ENCODE peak calls at places on chromosomes 4 and X, in five cellular contexts. One of them, this sample, is unnamed.

GRCh38 chr4:28600958-28601357 is 1740.3 kb downstream of the STIM2 start:
- DNase-seq in tibial nerve: no peak
- DNase-seq in ovary: no peak
- DNase-seq in IMR-90: no peak
- DNase-seq in suprapubic skin: no peak
- DNase-seq in this sample: no peak

GRCh38 chr4:178664636-178665035 is 1222.4 kb upstream of the AGA start:
- DNase-seq in tibial nerve: no peak
- DNase-seq in ovary: no peak
- DNase-seq in IMR-90: no peak
- DNase-seq in suprapubic skin: no peak
- DNase-seq in this sample: no peak

GRCh38 chr4:142801966-142802365 is 44.1 kb downstream of the INPP4B start:
- DNase-seq in tibial nerve: no peak
- DNase-seq in ovary: no peak
- DNase-seq in IMR-90: no peak
- DNase-seq in suprapubic skin: no peak
- DNase-seq in this sample: no peak

GRCh38 chrX:47264507-47265173 is 31.8 kb downstream of the USP11 start:
- DNase-seq in tibial nerve: no peak
- DNase-seq in ovary: no peak
- DNase-seq in IMR-90: peak; percentile 62
- DNase-seq in suprapubic skin: no peak
- DNase-seq in this sample: no peak

GRCh38 chr4:164871673-164872072 is 5.3 kb upstream of the APELA start:
- DNase-seq in tibial nerve: no peak
- DNase-seq in ovary: no peak
- DNase-seq in IMR-90: no peak
- DNase-seq in suprapubic skin: no peak
- DNase-seq in this sample: no peak

GRCh38 chr4:88008624-88009235 is 1.3 kb downstream of the PKD2 start:
- DNase-seq in tibial nerve: no peak
- DNase-seq in ovary: no peak
- DNase-seq in IMR-90: no peak
- DNase-seq in suprapubic skin: no peak
- DNase-seq in this sample: no peak

GRCh38 chrX:47579537-47579936 is 2.7 kb upstream of the TIMP1 start:
- DNase-seq in tibial nerve: no peak
- DNase-seq in ovary: no peak
- DNase-seq in IMR-90: peak; percentile 90
- DNase-seq in suprapubic skin: no peak
- DNase-seq in this sample: no peak

GRCh38 chr4:65007841-65008439 is 598.7 kb upstream of the TECRL start:
- DNase-seq in tibial nerve: no peak
- DNase-seq in ovary: no peak
- DNase-seq in IMR-90: no peak
- DNase-seq in suprapubic skin: no peak
- DNase-seq in this sample: no peak

DNA sequence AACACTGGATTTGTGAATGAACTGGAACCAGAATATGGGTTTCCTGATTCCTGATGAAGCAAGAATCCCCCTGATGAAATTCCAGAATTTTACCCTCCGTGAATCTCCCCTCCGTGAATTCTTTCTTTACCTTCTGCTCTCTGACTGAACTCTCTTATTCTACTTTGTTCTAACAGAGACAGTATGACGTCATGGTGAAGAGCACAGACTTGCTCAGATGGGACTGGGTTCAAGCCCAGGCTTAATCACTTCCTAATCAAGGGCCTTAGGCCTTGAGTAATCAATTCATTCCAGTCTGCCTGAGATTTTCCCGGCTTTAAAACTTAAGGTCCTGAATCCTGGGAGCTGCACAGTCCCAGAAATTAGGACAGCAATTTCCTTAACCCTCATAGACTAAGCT is 64.5 kb downstream of the IQCM start:
- DNase-seq in tibial nerve: no peak
- DNase-seq in ovary: no peak
- DNase-seq in IMR-90: no peak
- DNase-seq in suprapubic skin: no peak
- DNase-seq in this sample: no peak
- H3K4me1 ChIP-seq in tibial nerve: no peaks in the 10 kb centered on the region
- H3K4me1 ChIP-seq in ovary: no peaks in the 10 kb centered on the region
- H3K4me1 ChIP-seq in IMR-90: no peaks in the 10 kb centered on the region
- H3K4me1 ChIP-seq in suprapubic skin: no peaks in the 10 kb centered on the region
- H3K4me1 ChIP-seq in this sample: no peaks in the 10 kb centered on the region

GRCh38 chr4:989722-990471 is 3.1 kb downstream of the IDUA start:
- DNase-seq in tibial nerve: no peak
- DNase-seq in ovary: no peak
- DNase-seq in IMR-90: no peak
- DNase-seq in suprapubic skin: no peak
- DNase-seq in this sample: no peak

GRCh38 chr4:993111-994029 is at the start of gene SLC26A1:
- DNase-seq in tibial nerve: no peak
- DNase-seq in ovary: no peak
- DNase-seq in IMR-90: no peak
- DNase-seq in suprapubic skin: no peak
- DNase-seq in this sample: no peak

GRCh38 chr4:990746-991367 is 2.3 kb downstream of the SLC26A1 start:
- DNase-seq in tibial nerve: no peak
- DNase-seq in ovary: no peak
- DNase-seq in IMR-90: no peak
- DNase-seq in suprapubic skin: no peak
- DNase-seq in this sample: no peak

GRCh38 chr4:991451-992296 is 1.5 kb downstream of the SLC26A1 start:
- DNase-seq in tibial nerve: no peak
- DNase-seq in ovary: no peak
- DNase-seq in IMR-90: no peak
- DNase-seq in suprapubic skin: no peak
- DNase-seq in this sample: no peak

DNA sequence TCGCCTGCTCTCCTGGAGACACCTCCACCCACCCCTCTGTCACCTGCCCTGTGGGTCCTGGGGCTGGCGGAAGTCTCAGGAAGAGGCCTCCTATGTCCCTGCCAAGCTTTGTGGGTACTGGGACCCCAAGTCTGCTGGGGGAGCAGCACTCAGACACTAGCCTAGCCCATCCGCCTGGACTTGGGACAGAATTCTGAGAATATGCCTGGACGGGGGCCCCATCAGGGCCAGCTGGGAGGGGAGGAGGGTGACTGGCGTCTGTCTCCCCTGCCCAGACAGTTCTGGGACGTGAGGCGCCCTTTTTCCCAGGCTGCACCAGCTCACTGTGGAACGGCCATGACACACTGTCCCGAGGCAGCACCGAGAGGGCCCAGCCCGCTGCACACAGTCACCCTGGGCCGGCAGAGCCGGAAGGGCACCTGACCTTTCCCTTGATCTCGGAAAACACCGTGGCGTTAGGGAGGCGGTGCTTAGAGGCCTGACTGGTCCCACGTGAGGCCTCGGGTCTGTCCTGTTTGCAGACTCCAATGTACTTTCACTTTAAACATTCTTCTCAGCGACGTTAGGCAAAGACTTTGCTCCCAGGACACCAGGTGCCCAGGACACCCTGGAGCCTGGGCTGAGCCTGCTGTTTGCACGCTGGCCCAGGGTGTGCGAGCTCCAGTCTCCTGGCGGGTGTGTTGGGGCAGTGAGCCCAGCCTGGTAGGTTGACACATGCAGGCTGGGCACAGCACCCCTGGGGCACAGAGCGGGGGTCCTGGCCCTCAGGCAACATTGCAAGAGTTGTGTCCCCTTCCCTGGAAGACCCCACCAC is 700 bp downstream of the SLC26A1 start:
- DNase-seq in tibial nerve: no peak
- DNase-seq in ovary: no peak
- DNase-seq in IMR-90: peak; percentile 30
- DNase-seq in suprapubic skin: no peak
- DNase-seq in this sample: no peak
- TF ChIP-seq POLR2A in tibial nerve: no peak
- TF ChIP-seq POLR2A in ovary: no peak
- TF ChIP-seq POLR2A in IMR-90: no peak
- TF ChIP-seq POLR2A in suprapubic skin: no peak
- TF ChIP-seq POLR2A in this sample: no peak

DNA sequence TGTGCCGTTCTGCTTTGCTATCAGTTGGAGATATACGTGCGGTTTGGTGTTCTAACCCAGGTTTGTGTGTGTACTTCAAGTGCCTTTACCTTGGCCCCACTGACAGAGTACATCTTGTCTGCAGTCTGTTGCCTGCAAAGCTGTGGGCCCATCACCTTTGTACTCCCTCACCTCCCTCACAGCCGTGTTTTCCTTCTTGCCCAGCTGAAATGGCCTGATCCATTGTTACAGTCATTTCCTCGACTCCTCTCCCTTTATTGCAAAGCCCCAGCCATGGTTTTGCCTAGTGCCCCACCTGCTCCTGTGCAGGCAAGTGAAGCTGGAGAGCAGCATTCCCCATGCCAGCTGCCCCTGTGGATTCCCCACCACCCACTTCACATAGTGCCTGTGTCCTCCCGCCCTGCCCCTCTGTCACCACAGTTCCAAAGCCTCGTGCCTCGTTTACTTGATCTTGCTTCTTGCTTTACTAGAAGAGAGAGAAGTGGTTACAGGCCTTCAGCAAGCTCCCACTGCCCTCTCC is 55.2 kb upstream of the TLR2 start:
- DNase-seq in tibial nerve: no peak
- DNase-seq in ovary: no peak
- DNase-seq in IMR-90: no peak
- DNase-seq in suprapubic skin: no peak
- DNase-seq in this sample: no peak
- H3K4me1 ChIP-seq in tibial nerve: no peaks in the 10 kb centered on the region
- H3K4me1 ChIP-seq in ovary: no peaks in the 10 kb centered on the region
- H3K4me1 ChIP-seq in IMR-90: no peaks in the 10 kb centered on the region
- H3K4me1 ChIP-seq in suprapubic skin: no peaks in the 10 kb centered on the region
- H3K4me1 ChIP-seq in this sample: no peaks in the 10 kb centered on the region

GRCh38 chr4:110196206-110196870 is 2.1 kb downstream of the ELOVL6 start:
- DNase-seq in tibial nerve: peak; percentile 8
- DNase-seq in ovary: peak; percentile 55
- DNase-seq in IMR-90: peak; percentile 32
- DNase-seq in suprapubic skin: no peak
- DNase-seq in this sample: peak; percentile 53
- TF ChIP-seq POLR2A in tibial nerve: peak; percentile 50
- TF ChIP-seq POLR2A in ovary: no peak
- TF ChIP-seq POLR2A in IMR-90: no peak
- TF ChIP-seq POLR2A in suprapubic skin: no peak
- TF ChIP-seq POLR2A in this sample: peak; percentile 29

GRCh38 chr4:15034071-15034764 is 31.9 kb downstream of the CPEB2 start:
- DNase-seq in tibial nerve: no peak
- DNase-seq in ovary: no peak
- DNase-seq in IMR-90: peak; percentile 68
- DNase-seq in suprapubic skin: no peak
- DNase-seq in this sample: no peak

GRCh38 chr4:15031197-15031596 is 28.9 kb downstream of the CPEB2 start:
- DNase-seq in tibial nerve: no peak
- DNase-seq in ovary: no peak
- DNase-seq in IMR-90: peak; percentile 13
- DNase-seq in suprapubic skin: no peak
- DNase-seq in this sample: no peak

GRCh38 chr4:15037923-15038541 is 35.8 kb downstream of the CPEB2 start:
- DNase-seq in tibial nerve: no peak
- DNase-seq in ovary: no peak
- DNase-seq in IMR-90: peak; percentile 22
- DNase-seq in suprapubic skin: no peak
- DNase-seq in this sample: no peak

GRCh38 chr4:15031993-15032660 is 29.8 kb downstream of the CPEB2 start:
- DNase-seq in tibial nerve: no peak
- DNase-seq in ovary: no peak
- DNase-seq in IMR-90: peak; percentile 55
- DNase-seq in suprapubic skin: no peak
- DNase-seq in this sample: no peak

GRCh38 chr4:15035152-15035551 is 32.9 kb downstream of the CPEB2 start:
- DNase-seq in tibial nerve: no peak
- DNase-seq in ovary: no peak
- DNase-seq in IMR-90: peak; percentile 70
- DNase-seq in suprapubic skin: no peak
- DNase-seq in this sample: no peak
- H3K4me1 ChIP-seq in tibial nerve: peaks cover 45% of the 10 kb centered on the region
- H3K4me1 ChIP-seq in ovary: peaks cover 3% of the 10 kb centered on the region
- H3K4me1 ChIP-seq in IMR-90: peaks cover 5% of the 10 kb centered on the region
- H3K4me1 ChIP-seq in suprapubic skin: peaks cover 27% of the 10 kb centered on the region
- H3K4me1 ChIP-seq in this sample: no peaks in the 10 kb centered on the region

GRCh38 chrX:154365997-154366665 is 8.3 kb downstream of the FLNA start:
- DNase-seq in tibial nerve: no peak
- DNase-seq in ovary: no peak
- DNase-seq in IMR-90: no peak
- DNase-seq in suprapubic skin: no peak
- DNase-seq in this sample: no peak
- TF ChIP-seq POLR2A in tibial nerve: no peak
- TF ChIP-seq POLR2A in ovary: no peak
- TF ChIP-seq POLR2A in IMR-90: no peak
- TF ChIP-seq POLR2A in suprapubic skin: no peak
- TF ChIP-seq POLR2A in this sample: no peak